ENCODE peak calls at places on chromosomes 3 and 15, in nine cellular contexts. C is posterior vena cava; V is NCI-H774; F is endothelial cell of umbilical vein; Q is T-helper 9 cell; S is RWPE1; G is activated T-cell treated with anti-CD3 and anti-CD28 coated beads for 1 hour; X is activated CD4-positive, alpha-beta T cell treated with anti-CD3 and anti-CD28 coated beads for 24 hours; Z is KBM-7. W is an unnamed sample.

GRCh38 chr15:101489633-101490407 is at the start of gene PCSK6:
- DNase-seq in F (no peak), S (peak), X (no peak), Q (no peak), Z (no peak), C (peak), V (no peak), G (no peak), W (peak)

GRCh38 chr3:29683306-29683993 is 402.6 kb downstream of the RBMS3 start:
- DNase-seq in V (no peak), X (no peak), Z (no peak), C (no peak), Q (no peak), S (peak), G (no peak), F (peak), W (no peak)

GRCh38 chr3:185744997-185745843 is 79.6 kb downstream of the IGF2BP2 start:
- DNase-seq in Q (no peak), F (peak), X (no peak), V (no peak), Z (peak), G (no peak), S (peak), C (no peak), W (no peak)

GRCh38 chr3:58429657-58430056 is 4.0 kb downstream of the PDHB start:
- DNase-seq in Z (no peak), F (no peak), C (no peak), Q (no peak), S (no peak), G (no peak), X (no peak), V (no peak), W (no peak)

GRCh38 chr3:169083126-169083525 is 580.4 kb downstream of the MECOM start:
- DNase-seq in G (no peak), Q (no peak), F (no peak), X (no peak), Z (no peak), C (no peak), S (no peak), V (no peak), W (no peak)

GRCh38 chr3:181298421-181298820 is 308.9 kb upstream of the DNAJC19 start:
- DNase-seq in G (no peak), C (no peak), V (no peak), X (no peak), S (peak), Z (no peak), Q (no peak), F (no peak), W (no peak)

GRCh38 chr3:186013312-186013711 is 75.5 kb upstream of the TRA2B start:
- DNase-seq in Q (no peak), G (no peak), F (no peak), V (no peak), Z (no peak), C (no peak), S (no peak), X (no peak), W (peak)

GRCh38 chr15:72482275-72482674 is 8.1 kb downstream of the ARIH1 start:
- DNase-seq in Z (peak), S (no peak), C (no peak), G (no peak), Q (no peak), X (no peak), V (no peak), F (no peak), W (no peak)

GRCh38 chr3:183489455-183490210 is 61.2 kb upstream of the MCF2L2 start:
- DNase-seq in G (no peak), X (no peak), C (no peak), S (no peak), Z (no peak), V (no peak), F (no peak), Q (no peak), W (no peak)

GRCh38 chr3:198113219-198114053 is 153.4 kb downstream of the LMLN start:
- DNase-seq in Z (peak), S (no peak), X (no peak), V (no peak), F (peak), C (no peak), G (no peak), Q (no peak), W (no peak)

GRCh38 chr3:146814601-146815315 is 209.6 kb upstream of the PLSCR5 start:
- DNase-seq in Q (no peak), V (no peak), X (no peak), G (no peak), F (no peak), C (no peak), S (no peak), Z (no peak), W (no peak)

GRCh38 chr3:71503525-71504249 is 79.8 kb downstream of the FOXP1 start:
- DNase-seq in F (no peak), Q (no peak), Z (no peak), S (peak), G (no peak), X (no peak), C (no peak), V (no peak), W (no peak)

GRCh38 chr15:65172531-65172930 is 12.6 kb downstream of the CLPX start:
- DNase-seq in F (no peak), X (no peak), Q (no peak), G (no peak), S (no peak), V (no peak), C (no peak), Z (no peak), W (no peak)

GRCh38 chr3:22765679-22766078 is 437.4 kb upstream of the UBE2E2 start:
- DNase-seq in X (no peak), Q (no peak), S (no peak), C (no peak), G (no peak), F (no peak), Z (no peak), V (no peak), W (no peak)

GRCh38 chr3:142910280-142910679 is 21.4 kb upstream of the PCOLCE2 start:
- DNase-seq in V (no peak), Q (no peak), S (no peak), Z (no peak), G (no peak), C (no peak), F (no peak), X (no peak), W (no peak)

GRCh38 chr3:39146611-39147373 is 6.6 kb downstream of the CSRNP1 start:
- DNase-seq in X (peak), G (peak), Z (peak), Q (peak), F (peak), S (peak), C (peak), V (no peak), W (peak)

GRCh38 chr3:29183346-29184087 is 97.4 kb upstream of the RBMS3 start:
- DNase-seq in C (no peak), S (peak), Q (no peak), Z (no peak), X (no peak), G (no peak), F (no peak), V (no peak), W (no peak)

GRCh38 chr3:148999806-149000205 is 8.5 kb downstream of the GYG1 start:
- DNase-seq in Z (no peak), X (no peak), S (no peak), G (no peak), V (no peak), C (no peak), F (no peak), Q (no peak), W (no peak)

GRCh38 chr3:140848675-140849074 is 93.0 kb upstream of the SLC25A36 start:
- DNase-seq in Q (no peak), C (no peak), G (no peak), Z (no peak), X (no peak), F (no peak), V (no peak), S (no peak), W (no peak)

GRCh38 chr3:124131158-124132115 is 139.5 kb upstream of the ROPN1 start:
- DNase-seq in V (no peak), X (no peak), Z (peak), Q (no peak), C (no peak), S (no peak), F (peak), G (no peak), W (no peak)

GRCh38 chr3:75295013-75295412 is 369.1 kb upstream of the FRG2C start:
- DNase-seq in G (no peak), Z (no peak), V (no peak), X (no peak), Q (no peak), F (no peak), C (no peak), S (no peak), W (no peak)

GRCh38 chr3:181326637-181327223 is 337.2 kb upstream of the DNAJC19 start:
- DNase-seq in Z (peak), X (no peak), C (no peak), Q (no peak), V (peak), F (peak), S (peak), G (no peak), W (peak)

GRCh38 chr3:126948980-126949535 is 33.9 kb upstream of the PLXNA1 start:
- DNase-seq in C (no peak), F (no peak), X (no peak), V (no peak), G (no peak), Z (no peak), S (no peak), Q (no peak), W (no peak)

GRCh38 chr15:51536965-51537574 is 85.5 kb downstream of the DMXL2 start:
- DNase-seq in S (peak), G (no peak), Z (peak), X (no peak), V (no peak), F (peak), Q (no peak), C (no peak), W (no peak)

GRCh38 chr15:48644498-48644826 is 1.0 kb downstream of the FBN1 start:
- DNase-seq in G (no peak), F (peak), Z (no peak), S (no peak), C (peak), V (no peak), Q (no peak), X (no peak), W (no peak)

GRCh38 chr3:414063-414462 is 217.5 kb downstream of the CHL1 start:
- DNase-seq in V (no peak), Q (no peak), X (no peak), F (no peak), Z (peak), C (no peak), G (no peak), S (no peak), W (no peak)

GRCh38 chr15:68347392-68347791 is 69.8 kb downstream of the FEM1B start:
- DNase-seq in S (no peak), Z (no peak), F (peak), G (no peak), V (no peak), X (no peak), Q (no peak), C (no peak), W (no peak)

GRCh38 chr3:192887047-192887446 is 30.6 kb downstream of the MB21D2 start:
- DNase-seq in S (no peak), G (no peak), Q (no peak), F (peak), C (no peak), V (no peak), Z (no peak), X (no peak), W (no peak)

GRCh38 chr15:74316116-74316515 is 51.3 kb downstream of the CYP11A1 start:
- DNase-seq in F (no peak), G (no peak), C (no peak), V (no peak), Q (no peak), Z (no peak), S (no peak), X (no peak), W (no peak)

GRCh38 chr3:120302361-120302760 is 17.3 kb upstream of the GPR156 start:
- DNase-seq in V (no peak), Q (no peak), X (no peak), Z (no peak), G (no peak), S (no peak), F (no peak), C (peak), W (no peak)

GRCh38 chr15:31153531-31153930 is 52.0 kb upstream of the TRPM1 start:
- DNase-seq in Z (no peak), G (no peak), X (no peak), S (no peak), Q (no peak), F (no peak), C (no peak), V (no peak), W (no peak)

GRCh38 chr3:106825962-106826605 is 551.2 kb upstream of the CCDC54 start:
- DNase-seq in X (no peak), Q (no peak), F (peak), S (no peak), C (no peak), G (no peak), Z (no peak), V (no peak), W (no peak)